ENCODE peak calls at places on chromosomes 7 and 10, in five cellular contexts. Q, A, T, D and F are unnamed samples.

GRCh38 chr10:80530816-80531215 is 6.9 kb upstream of the SH2D4B start:
- DNase-seq in Q (no peak), A (no peak), T (no peak), D (no peak), F (no peak)

GRCh38 chr7:121006731-121007315 is 18.3 kb downstream of the CPED1 start:
- DNase-seq in Q (no peak), A (no peak), T (no peak), D (no peak), F (no peak)

GRCh38 chr10:97372233-97372875 is 28.8 kb downstream of the RRP12 start:
- DNase-seq in Q (no peak), A (no peak), T (no peak), D (no peak), F (no peak)

GRCh38 chr10:114495303-114495702 is 91.0 kb upstream of the AFAP1L2 start:
- DNase-seq in Q (no peak), A (no peak), T (no peak), D (no peak), F (no peak)

GRCh38 chr10:6103591-6103990 is 14.8 kb downstream of the RBM17 start:
- DNase-seq in Q (no peak), A (no peak), T (no peak), D (no peak), F (no peak)

GRCh38 chr10:62815373-62816111 is 624 bp downstream of the EGR2 start:
- DNase-seq in Q (peak; percentile 59), A (peak; percentile 21), T (no peak), D (no peak), F (peak; percentile 44)

GRCh38 chr7:100546129-100546867 is 7.3 kb downstream of the AGFG2 start:
- DNase-seq in Q (peak; percentile 87), A (peak; percentile 66), T (peak; percentile 63), D (no peak), F (no peak)

GRCh38 chr10:44706745-44707144 is 204.4 kb upstream of the TMEM72 start:
- DNase-seq in Q (no peak), A (no peak), T (no peak), D (no peak), F (no peak)

GRCh38 chr7:127021019-127021738 is 231.6 kb downstream of the GRM8 start:
- DNase-seq in Q (peak; percentile 15), A (no peak), T (no peak), D (no peak), F (no peak)

GRCh38 chr7:81776159-81776558 is 6.3 kb upstream of the HGF start:
- DNase-seq in Q (no peak), A (no peak), T (no peak), D (no peak), F (no peak)